ENCODE peak calls at places on chromosomes 4 and X, in nine cellular contexts. N, F, P, U, J, T, X, C and B are unnamed samples.

GRCh38 chr4:48906283-48907173 is at the start of gene OCIAD2:
- DNase-seq in N (no peak), F (peak), P (peak), U (peak), J (peak), T (peak), X (peak), C (peak), B (peak)

GRCh38 chr4:53688186-53688790 is 97.0 kb upstream of the LNX1 start:
- DNase-seq in N (peak), F (peak), P (peak), U (no peak), J (no peak), T (peak), X (no peak), C (peak), B (no peak)

GRCh38 chrX:19514791-19515614 is at the start of gene MAP3K15:
- DNase-seq in N (no peak), F (peak), P (peak), U (no peak), J (peak), T (no peak), X (peak), C (no peak), B (peak)

GRCh38 chr4:183504930-183505555 is at the start of gene ING2:
- DNase-seq in N (peak), F (peak), P (no peak), U (no peak), J (peak), T (peak), X (no peak), C (no peak), B (no peak)

GRCh38 chrX:319579-320125 is 1.1 kb upstream of the GTPBP6 start:
- DNase-seq in N (no peak), F (peak), P (no peak), U (no peak), J (peak), T (no peak), X (peak), C (no peak), B (peak)

GRCh38 chr4:167940217-167940616 is 152.1 kb upstream of the ANXA10 start:
- DNase-seq in N (no peak), F (no peak), P (no peak), U (no peak), J (no peak), T (no peak), X (no peak), C (no peak), B (no peak)

GRCh38 chr4:1584498-1584897 is 99.6 kb downstream of the FAM53A start:
- DNase-seq in N (no peak), F (no peak), P (no peak), U (no peak), J (no peak), T (no peak), X (peak), C (no peak), B (peak)

GRCh38 chrX:23764585-23764984 is 18.4 kb upstream of the SAT1 start:
- DNase-seq in N (no peak), F (no peak), P (no peak), U (no peak), J (no peak), T (no peak), X (no peak), C (no peak), B (no peak)

GRCh38 chr4:184457530-184458249 is 16.7 kb downstream of the IRF2 start:
- DNase-seq in N (no peak), F (peak), P (no peak), U (no peak), J (no peak), T (no peak), X (no peak), C (no peak), B (no peak)

GRCh38 chr4:97073194-97073593 is 1070.1 kb downstream of the STPG2 start:
- DNase-seq in N (no peak), F (no peak), P (no peak), U (no peak), J (no peak), T (no peak), X (no peak), C (no peak), B (no peak)

GRCh38 chr4:120156115-120156718 is 89.6 kb upstream of the MAD2L1 start:
- DNase-seq in N (peak), F (peak), P (peak), U (peak), J (no peak), T (peak), X (no peak), C (no peak), B (no peak)

GRCh38 chr4:86181585-86181984 is 178.3 kb downstream of the MAPK10 start:
- DNase-seq in N (peak), F (peak), P (peak), U (no peak), J (no peak), T (no peak), X (no peak), C (no peak), B (no peak)

GRCh38 chr4:67288964-67289363 is 256.3 kb downstream of the CENPC start:
- DNase-seq in N (peak), F (no peak), P (peak), U (no peak), J (no peak), T (no peak), X (no peak), C (no peak), B (no peak)

GRCh38 chr4:142901166-142901662 is 55.1 kb upstream of the INPP4B start:
- DNase-seq in N (peak), F (peak), P (peak), U (no peak), J (no peak), T (peak), X (no peak), C (no peak), B (no peak)

GRCh38 chr4:150722908-150723362 is 141.0 kb downstream of the MAB21L2 start:
- DNase-seq in N (peak), F (peak), P (peak), U (peak), J (peak), T (peak), X (no peak), C (peak), B (peak)

GRCh38 chrX:10892605-10893225 is 218.4 kb upstream of the HCCS start:
- DNase-seq in N (no peak), F (peak), P (no peak), U (no peak), J (no peak), T (peak), X (no peak), C (no peak), B (no peak)

GRCh38 chrX:106698693-106699092 is 27.8 kb upstream of the RNF128 start:
- DNase-seq in N (peak), F (peak), P (no peak), U (no peak), J (no peak), T (peak), X (no peak), C (no peak), B (no peak)

GRCh38 chr4:85402371-85402770 is 72.6 kb upstream of the ARHGAP24 start:
- DNase-seq in N (peak), F (peak), P (no peak), U (peak), J (no peak), T (peak), X (no peak), C (no peak), B (no peak)

GRCh38 chrX:10387011-10387410 is 230.2 kb downstream of the CLCN4 start:
- DNase-seq in N (peak), F (peak), P (peak), U (no peak), J (no peak), T (peak), X (no peak), C (no peak), B (no peak)

GRCh38 chrX:51641421-51642021 is 22.8 kb upstream of the CENPVL3 start:
- DNase-seq in N (peak), F (peak), P (peak), U (no peak), J (no peak), T (peak), X (no peak), C (no peak), B (no peak)

GRCh38 chrX:126456136-126456535 is 96.5 kb downstream of the DCAF12L1 start:
- DNase-seq in N (no peak), F (no peak), P (no peak), U (no peak), J (no peak), T (no peak), X (no peak), C (no peak), B (no peak)

GRCh38 chr4:155599596-155599995 is 67.1 kb upstream of the GUCY1A1 start:
- DNase-seq in N (no peak), F (no peak), P (no peak), U (no peak), J (no peak), T (no peak), X (no peak), C (no peak), B (no peak)

GRCh38 chr4:38949416-38950051 is 81.9 kb downstream of the FAM114A1 start:
- DNase-seq in N (peak), F (peak), P (peak), U (no peak), J (no peak), T (peak), X (no peak), C (no peak), B (no peak)
- H3K27ac ChIP-seq in N (peak), F (peak), P (peak), U (no peak), J (no peak), T (peak), X (no peak), C (no peak), B (no peak)

DNA sequence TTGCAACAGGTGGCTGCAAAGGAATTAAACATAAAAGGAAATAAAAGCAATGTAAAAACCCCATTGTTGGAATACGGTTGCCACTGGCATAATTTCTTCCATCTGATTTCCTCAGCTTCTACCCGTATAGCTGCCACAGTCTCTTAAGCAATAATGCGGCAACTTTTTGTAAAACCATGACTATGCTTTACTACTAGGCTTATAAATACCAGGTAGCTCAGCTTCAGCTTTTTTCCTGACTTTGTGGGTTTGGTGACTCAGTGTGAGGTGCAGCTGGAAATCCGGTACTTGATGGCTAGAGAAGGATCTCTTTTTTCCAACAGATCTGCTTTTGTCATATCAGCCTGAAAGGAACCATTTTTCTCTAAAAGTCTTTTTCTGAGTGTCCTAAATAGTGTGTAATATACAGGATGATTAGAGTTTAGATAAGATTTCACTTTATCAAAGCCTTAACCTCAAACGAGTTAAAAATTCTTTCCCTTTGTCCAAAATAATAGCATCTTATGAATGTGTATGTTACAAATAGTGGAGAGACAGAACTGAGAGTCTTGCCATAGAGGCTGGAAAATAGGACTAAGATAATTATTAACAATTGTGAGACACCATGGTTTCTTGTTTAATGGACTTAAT is 268.1 kb downstream of the ADGRL3 start:
- DNase-seq in N (peak), F (no peak), P (peak), U (no peak), J (no peak), T (peak), X (no peak), C (no peak), B (no peak)
- H3K27ac ChIP-seq in N (no peak), F (no peak), P (peak), U (no peak), J (no peak), T (peak), X (no peak), C (no peak), B (no peak)

GRCh38 chrX:153609917-153610833 is 11.2 kb upstream of the CCNQ start:
- DNase-seq in N (peak), F (peak), P (peak), U (peak), J (peak), T (peak), X (peak), C (peak), B (peak)
- H3K27ac ChIP-seq in N (no peak), F (no peak), P (no peak), U (no peak), J (no peak), T (no peak), X (peak), C (no peak), B (no peak)

DNA sequence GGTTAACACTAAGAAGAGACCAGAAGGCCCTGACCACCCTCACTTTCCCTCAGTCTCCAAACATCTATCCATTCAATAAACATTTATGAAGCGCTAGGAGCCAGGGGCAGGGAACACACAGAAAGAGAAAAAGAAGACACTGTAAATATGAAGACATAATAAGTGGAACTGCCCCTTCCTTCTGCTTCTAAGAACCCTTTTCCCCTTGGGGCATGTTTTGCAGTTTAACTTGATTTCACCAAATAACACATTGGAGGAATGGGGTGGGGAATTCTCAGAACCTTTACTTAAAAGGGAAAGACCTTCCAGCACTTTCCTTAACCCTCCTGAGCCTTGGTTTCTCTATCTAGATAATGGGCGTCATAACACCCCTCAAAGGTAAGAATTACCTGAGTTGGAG is 42.3 kb downstream of the RBM47 start:
- DNase-seq in N (no peak), F (no peak), P (no peak), U (no peak), J (no peak), T (no peak), X (no peak), C (no peak), B (no peak)
- H3K27ac ChIP-seq in N (no peak), F (peak), P (no peak), U (no peak), J (peak), T (no peak), X (peak), C (peak), B (peak)

GRCh38 chrX:55326985-55327384 is 62.3 kb upstream of the PAGE3 start:
- DNase-seq in N (no peak), F (no peak), P (no peak), U (peak), J (no peak), T (no peak), X (no peak), C (no peak), B (no peak)
- H3K27ac ChIP-seq in N (no peak), F (no peak), P (no peak), U (no peak), J (no peak), T (no peak), X (peak), C (no peak), B (peak)

GRCh38 chrX:39476596-39476995 is 621.2 kb downstream of the BCOR start:
- DNase-seq in N (no peak), F (peak), P (no peak), U (no peak), J (no peak), T (no peak), X (no peak), C (no peak), B (no peak)
- H3K27ac ChIP-seq in N (no peak), F (no peak), P (no peak), U (no peak), J (no peak), T (no peak), X (no peak), C (no peak), B (no peak)

GRCh38 chrX:133523526-133523925 is 108.2 kb upstream of the GPC4 start:
- DNase-seq in N (no peak), F (no peak), P (no peak), U (no peak), J (no peak), T (no peak), X (no peak), C (no peak), B (no peak)
- H3K27ac ChIP-seq in N (no peak), F (no peak), P (no peak), U (no peak), J (no peak), T (no peak), X (no peak), C (no peak), B (no peak)

GRCh38 chrX:71159335-71159734 is 14.7 kb downstream of the NLGN3 start:
- DNase-seq in N (no peak), F (no peak), P (no peak), U (no peak), J (no peak), T (no peak), X (no peak), C (no peak), B (no peak)

GRCh38 chrX:71164071-71164470 is 19.4 kb downstream of the NLGN3 start:
- DNase-seq in N (no peak), F (no peak), P (no peak), U (no peak), J (no peak), T (peak), X (no peak), C (no peak), B (no peak)

GRCh38 chrX:71158603-71159002 is 14.0 kb downstream of the NLGN3 start:
- DNase-seq in N (no peak), F (no peak), P (no peak), U (no peak), J (no peak), T (no peak), X (no peak), C (no peak), B (no peak)

GRCh38 chrX:71163010-71163409 is 18.4 kb downstream of the NLGN3 start:
- DNase-seq in N (no peak), F (no peak), P (no peak), U (no peak), J (no peak), T (no peak), X (no peak), C (no peak), B (no peak)

DNA sequence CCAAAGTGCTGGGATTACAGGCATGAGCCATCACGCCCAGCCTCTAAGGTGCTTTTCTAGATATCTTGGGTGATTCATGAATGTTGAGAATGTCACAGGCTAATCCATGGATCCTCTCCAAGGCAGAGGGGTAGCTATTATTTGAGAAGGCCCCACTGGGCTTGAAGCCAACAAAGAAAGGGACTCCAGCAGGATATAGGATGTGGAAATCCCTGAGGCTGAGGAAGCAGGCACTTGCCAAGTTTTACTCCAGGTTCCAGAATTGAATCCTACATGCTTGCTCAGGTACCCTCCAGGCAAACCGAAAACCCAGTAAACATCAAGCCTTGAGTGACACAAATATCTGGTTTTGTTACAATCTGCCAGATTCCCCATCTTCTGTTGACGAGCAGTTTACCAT is 15.8 kb downstream of the NLGN3 start:
- DNase-seq in N (no peak), F (no peak), P (peak), U (no peak), J (no peak), T (no peak), X (no peak), C (no peak), B (no peak)
- H3K27ac ChIP-seq in N (no peak), F (no peak), P (no peak), U (no peak), J (no peak), T (no peak), X (no peak), C (no peak), B (no peak)

GRCh38 chr4:154033921-154034320 is 245.0 kb upstream of the SFRP2 start:
- DNase-seq in N (no peak), F (no peak), P (no peak), U (no peak), J (no peak), T (no peak), X (no peak), C (no peak), B (no peak)

GRCh38 chr4:154030747-154031146 is 241.9 kb upstream of the SFRP2 start:
- DNase-seq in N (no peak), F (peak), P (no peak), U (no peak), J (no peak), T (peak), X (no peak), C (no peak), B (no peak)

GRCh38 chr4:154029171-154029570 is 240.3 kb upstream of the SFRP2 start:
- DNase-seq in N (no peak), F (no peak), P (no peak), U (no peak), J (no peak), T (no peak), X (no peak), C (no peak), B (no peak)

GRCh38 chr4:154032914-154033313 is 244.0 kb upstream of the SFRP2 start:
- DNase-seq in N (no peak), F (no peak), P (no peak), U (no peak), J (no peak), T (no peak), X (no peak), C (no peak), B (no peak)

GRCh38 chr4:154030152-154030551 is 241.3 kb upstream of the SFRP2 start:
- DNase-seq in N (no peak), F (no peak), P (no peak), U (no peak), J (no peak), T (no peak), X (no peak), C (no peak), B (no peak)
- H3K27ac ChIP-seq in N (no peak), F (no peak), P (no peak), U (no peak), J (no peak), T (no peak), X (no peak), C (no peak), B (no peak)

GRCh38 chr4:78120144-78120880 is 63.2 kb downstream of the FRAS1 start:
- DNase-seq in N (no peak), F (no peak), P (no peak), U (no peak), J (no peak), T (no peak), X (no peak), C (no peak), B (no peak)
- H3K27ac ChIP-seq in N (no peak), F (no peak), P (no peak), U (no peak), J (no peak), T (no peak), X (no peak), C (no peak), B (peak)